ENCODE peak calls at places on chromosomes 2 and 18, in four cellular contexts. V, H, Z and L are unnamed samples.

GRCh38 chr2:11166476-11166875 is 11.2 kb downstream of the SLC66A3 start:
- DNase-seq in V (no peak), H (no peak), Z (peak; percentile 11), L (no peak)

GRCh38 chr2:69817739-69818494 is 11.5 kb upstream of the GMCL1 start:
- DNase-seq in V (no peak), Z (no peak), H (no peak), L (no peak)

GRCh38 chr18:53153281-53153680 is 813.3 kb downstream of the DCC start:
- DNase-seq in V (peak; percentile 50), Z (peak; percentile 62), H (peak; percentile 56), L (no peak)

GRCh38 chr2:159671047-159671446 is 41.3 kb upstream of the MARCHF7 start:
- DNase-seq in Z (no peak), H (no peak), V (no peak), L (no peak)

GRCh38 chr2:147467441-147467840 is 377.4 kb upstream of the ACVR2A start:
- DNase-seq in V (no peak), Z (no peak), H (no peak), L (no peak)

GRCh38 chr2:23757686-23758433 is 169.1 kb downstream of the ATAD2B start:
- DNase-seq in Z (no peak), V (no peak), H (peak; percentile 43), L (peak; percentile 95)

GRCh38 chr2:151900261-151900660 is 72.0 kb upstream of the ARL5A start:
- DNase-seq in V (no peak), Z (no peak), H (no peak), L (no peak)

GRCh38 chr18:55863876-55864275 is 275.9 kb upstream of the TCF4 start:
- DNase-seq in H (no peak), Z (no peak), V (no peak), L (peak; percentile 40)

GRCh38 chr2:234291765-234292204 is 205.1 kb downstream of the ARL4C start:
- DNase-seq in Z (no peak), V (no peak), H (no peak), L (peak; percentile 77)

GRCh38 chr2:68737717-68738116 is 3.1 kb downstream of the ARHGAP25 start:
- DNase-seq in V (no peak), H (no peak), Z (no peak), L (no peak)

GRCh38 chr2:23992931-23993330 is 17.0 kb upstream of the MFSD2B start:
- DNase-seq in H (no peak), Z (no peak), V (no peak), L (no peak)

GRCh38 chr2:126907671-126908070 is 9.0 kb downstream of the TEX51 start:
- DNase-seq in V (no peak), H (no peak), Z (peak; percentile 37), L (no peak)

GRCh38 chr2:25253153-25253617 is 84.8 kb upstream of the POMC start:
- DNase-seq in Z (no peak), H (no peak), V (no peak), L (no peak)

GRCh38 chr2:25252291-25253152 is 84.1 kb upstream of the POMC start:
- DNase-seq in H (peak; percentile 96), V (peak; percentile 95), Z (peak; percentile 88), L (peak; percentile 14)

GRCh38 chr2:25251032-25251460 is 82.7 kb upstream of the POMC start:
- DNase-seq in Z (no peak), V (no peak), H (no peak), L (no peak)

GRCh38 chr2:25250331-25251031 is 82.1 kb upstream of the POMC start:
- DNase-seq in H (peak; percentile 79), V (no peak), Z (no peak), L (peak; percentile 92)

GRCh38 chr2:25251461-25252273 is 83.3 kb upstream of the POMC start:
- DNase-seq in Z (peak; percentile 79), H (peak; percentile 82), V (peak; percentile 60), L (peak; percentile 7)
- H3K4ac ChIP-seq in Z (peak overlapping the region; percentile 35), H (peak overlapping the region; percentile 99), V (peak overlapping the region; percentile 11), L (peak overlapping the region; percentile 58)

DNA sequence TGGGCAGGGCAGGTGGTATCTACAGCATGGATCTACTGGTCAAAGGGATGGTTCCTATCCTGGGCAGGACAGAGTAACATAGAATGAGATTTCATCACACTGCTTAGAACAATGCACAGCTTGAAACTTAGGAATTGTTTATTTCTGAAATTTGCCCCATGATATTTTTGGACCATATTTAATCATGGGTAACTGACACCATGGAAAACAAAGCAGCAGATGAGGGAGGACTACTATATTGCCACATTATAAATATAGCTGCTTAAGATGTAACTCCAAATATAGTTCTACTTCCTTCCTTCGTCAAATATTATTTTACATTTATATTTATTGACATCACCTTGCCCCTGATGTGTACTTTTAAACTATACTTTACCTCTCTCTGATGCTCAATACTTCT is 254.7 kb downstream of the PTPRM start:
- DNase-seq in V (no peak), Z (no peak), H (no peak), L (no peak)
- H3K56ac ChIP-seq in V (no peak overlapping the region), Z (no peak overlapping the region), H (no peak overlapping the region), L (no peak overlapping the region)

DNA sequence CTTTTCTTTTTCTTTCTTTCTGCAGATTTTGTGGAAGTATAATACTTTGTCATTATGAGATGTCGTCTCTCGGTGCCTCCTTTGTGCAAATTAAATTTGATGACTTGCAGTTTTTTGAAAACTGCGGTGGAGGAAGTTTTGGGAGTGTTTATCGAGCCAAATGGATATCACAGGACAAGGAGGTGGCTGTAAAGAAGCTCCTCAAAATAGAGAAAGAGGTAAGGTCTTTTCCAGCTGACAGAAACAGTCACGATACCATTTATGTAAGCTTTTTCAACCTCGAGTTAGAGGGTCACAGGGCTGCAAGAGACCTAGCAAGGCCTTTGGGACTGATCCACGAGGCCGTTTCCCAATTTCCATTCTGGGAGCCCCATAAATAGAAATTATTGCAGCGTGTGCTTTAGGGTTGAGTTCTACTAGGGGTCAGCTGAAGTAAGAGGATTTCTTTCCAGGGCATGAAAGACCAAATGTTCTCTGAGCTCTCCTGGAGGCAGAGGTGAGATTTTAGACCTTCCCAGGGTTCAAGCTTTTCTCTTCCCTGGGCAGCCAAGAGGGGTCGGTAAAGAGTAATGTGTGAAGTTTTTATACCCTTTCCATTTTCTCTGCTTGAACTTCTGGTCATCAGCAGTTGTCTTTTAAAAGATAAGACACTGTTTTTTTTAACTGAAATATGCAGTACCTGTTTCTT is 15.5 kb downstream of the MAP3K20 start:
- DNase-seq in Z (no peak), V (peak; percentile 34), H (peak; percentile 27), L (no peak)
- H3K4ac ChIP-seq in Z (no peak overlapping the region), V (no peak overlapping the region), H (no peak overlapping the region), L (peak overlapping the region; percentile 52)

GRCh38 chr2:224940618-224941017 is 101.7 kb downstream of the DOCK10 start:
- DNase-seq in V (no peak), H (no peak), Z (no peak), L (no peak)
- H3K56ac ChIP-seq in V (no peak overlapping the region), H (no peak overlapping the region), Z (no peak overlapping the region), L (no peak overlapping the region)